ENCODE peak calls at places on chromosomes 2 and 18, in four cellular contexts. B is lower lobe of right lung, I is substantia nigra, U is AG08396. D is an unnamed sample.

GRCh38 chr18:21112140-21112473 is 494 bp upstream of the ROCK1 start:
- DNase-seq in I (no peak), U (no peak), B (no peak), D (no peak)

GRCh38 chr18:5456577-5457466 is 87.0 kb downstream of the EPB41L3 start:
- DNase-seq in U (no peak), B (no peak), I (no peak), D (peak)

GRCh38 chr2:40741532-40741931 is 289.6 kb upstream of the SLC8A1 start:
- DNase-seq in B (no peak), U (no peak), I (no peak), D (no peak)

GRCh38 chr2:55961318-55961911 is 37.8 kb upstream of the EFEMP1 start:
- DNase-seq in I (no peak), B (no peak), U (peak), D (no peak)

GRCh38 chr2:42424033-42424432 is 63.0 kb upstream of the COX7A2L start:
- DNase-seq in I (no peak), B (no peak), U (peak), D (no peak)

GRCh38 chr18:46560671-46561045 is 96.4 kb downstream of the LOXHD1 start:
- DNase-seq in I (no peak), B (no peak), U (no peak), D (no peak)

GRCh38 chr18:58315739-58316215 is 271.8 kb downstream of the NEDD4L start:
- DNase-seq in B (no peak), I (no peak), U (no peak), D (no peak)

GRCh38 chr2:239275037-239275685 is 125.7 kb downstream of the HDAC4 start:
- DNase-seq in I (no peak), U (peak), B (peak), D (peak)

GRCh38 chr2:189582140-189582825 is 1.7 kb upstream of the SLC40A1 start:
- DNase-seq in B (no peak), U (no peak), I (no peak), D (no peak)

GRCh38 chr2:242085941-242086621 is 216.6 kb downstream of the RTP5 start:
- DNase-seq in U (no peak), I (no peak), B (peak), D (no peak)

GRCh38 chr18:55861266-55861665 is 273.3 kb upstream of the TCF4 start:
- DNase-seq in U (peak), B (no peak), I (peak), D (peak)

GRCh38 chr2:148927010-148927409 is 52.0 kb downstream of the KIF5C start:
- DNase-seq in I (no peak), B (peak), U (no peak), D (no peak)

GRCh38 chr2:48728295-48728694 is 27.2 kb downstream of the LHCGR start:
- DNase-seq in I (no peak), B (no peak), U (no peak), D (no peak)